ENCODE peak calls at places on chromosomes 3 and 15, in five cellular contexts. E, L, B, I and H are unnamed samples.

GRCh38 chr3:72814308-72814707 is 33.9 kb downstream of the SHQ1 start:
- DNase-seq in L (no peak), B (no peak), I (no peak), E (no peak), H (no peak)

GRCh38 chr15:66004618-66005262 is 135.4 kb downstream of the RAB11A start:
- DNase-seq in B (no peak), I (peak), L (peak), E (no peak), H (no peak)

GRCh38 chr3:47783673-47784072 is 2.0 kb upstream of the SMARCC1 start:
- DNase-seq in E (no peak), B (no peak), I (no peak), L (no peak), H (no peak)

GRCh38 chr15:29268706-29269484 is 727 bp downstream of the NSMCE3 start:
- DNase-seq in B (peak), E (peak), I (peak), L (peak), H (peak)

GRCh38 chr3:155497930-155498647 is 204.6 kb upstream of the STRIT1 start:
- DNase-seq in L (no peak), B (no peak), I (peak), E (no peak), H (no peak)

GRCh38 chr15:67840747-67841634 is 1.1 kb upstream of the RNU6-1 start:
- DNase-seq in E (peak), B (peak), L (peak), I (peak), H (no peak)

GRCh38 chr15:62103431-62103830 is 36.7 kb downstream of the C2CD4A start:
- DNase-seq in E (no peak), I (no peak), B (no peak), L (no peak), H (no peak)

GRCh38 chr15:51874751-51875644 is 45.5 kb downstream of the TMOD3 start:
- DNase-seq in L (peak), I (peak), E (peak), B (no peak), H (no peak)

GRCh38 chr3:55591893-55592292 is 104.8 kb upstream of the WNT5A start:
- DNase-seq in L (no peak), E (no peak), B (no peak), I (no peak), H (no peak)

GRCh38 chr15:48292458-48292857 is 38.8 kb upstream of the DUT start:
- DNase-seq in E (no peak), L (no peak), B (no peak), I (no peak), H (no peak)

GRCh38 chr3:117149577-117149976 is 440.0 kb downstream of the TUSC7 start:
- DNase-seq in L (no peak), B (no peak), E (no peak), I (no peak), H (no peak)

GRCh38 chr3:113111308-113111707 is 100.0 kb upstream of the BOC start:
- DNase-seq in E (no peak), L (no peak), B (no peak), I (no peak), H (no peak)

GRCh38 chr3:29514170-29514569 is 233.3 kb downstream of the RBMS3 start:
- DNase-seq in E (no peak), B (no peak), I (peak), L (no peak), H (no peak)

GRCh38 chr3:153247331-153248311 is 85.6 kb downstream of the RAP2B start:
- DNase-seq in B (no peak), L (no peak), I (no peak), E (no peak), H (no peak)

GRCh38 chr15:72340366-72340765 is 20.4 kb upstream of the CELF6 start:
- DNase-seq in L (no peak), B (no peak), I (peak), E (no peak), H (no peak)

GRCh38 chr3:39000008-39000450 is 51.7 kb downstream of the SCN11A start:
- DNase-seq in L (peak), E (no peak), I (peak), B (no peak), H (no peak)

GRCh38 chr3:162546910-162547309 is 1050.3 kb downstream of the OTOL1 start:
- DNase-seq in L (no peak), E (no peak), I (no peak), B (no peak), H (no peak)

GRCh38 chr3:76345878-76346277 is 560.5 kb upstream of the ZNF717 start:
- DNase-seq in B (no peak), I (no peak), E (no peak), L (no peak), H (no peak)

GRCh38 chr3:170500462-170500861 is 81.8 kb downstream of the CLDN11 start:
- DNase-seq in I (no peak), L (no peak), B (no peak), E (no peak), H (no peak)

GRCh38 chr3:113947372-113948014 is at the start of gene ZDHHC23:
- DNase-seq in B (peak), I (peak), L (peak), E (peak), H (peak)

GRCh38 chr15:81256916-81257315 is 60.2 kb downstream of the IL16 start:
- DNase-seq in L (peak), E (no peak), I (peak), B (no peak), H (no peak)

GRCh38 chr3:59432676-59433075 is 382.9 kb upstream of the CFAP20DC start:
- DNase-seq in B (no peak), I (no peak), L (no peak), E (no peak), H (no peak)

GRCh38 chr3:18354706-18355105 is 70.4 kb downstream of the SATB1 start:
- DNase-seq in B (no peak), E (no peak), L (no peak), I (no peak), H (no peak)

GRCh38 chr15:89680282-89680873 is 1.2 kb upstream of the PLIN1 start:
- DNase-seq in E (no peak), I (peak), B (no peak), L (peak), H (no peak)

GRCh38 chr15:53721334-53722087 is 38.0 kb downstream of the WDR72 start:
- DNase-seq in I (no peak), L (no peak), E (no peak), B (no peak), H (no peak)

GRCh38 chr15:51622269-51623180 is at the start of gene DMXL2:
- DNase-seq in L (peak), I (peak), B (peak), E (peak), H (peak)

GRCh38 chr3:170653801-170654200 is 67.9 kb upstream of the SLC7A14 start:
- DNase-seq in L (no peak), B (no peak), I (no peak), E (no peak), H (no peak)

GRCh38 chr15:40706121-40706520 is 11.1 kb downstream of the RAD51 start:
- DNase-seq in B (no peak), E (no peak), L (no peak), I (no peak), H (no peak)

GRCh38 chr3:37905987-37906674 is 44.5 kb downstream of the CTDSPL start:
- DNase-seq in I (peak), L (peak), B (no peak), E (peak), H (no peak)

GRCh38 chr3:171806200-171807128 is 3.8 kb downstream of the PLD1 start:
- DNase-seq in L (peak), B (no peak), I (peak), E (no peak), H (no peak)

GRCh38 chr3:71360170-71360569 is 223.4 kb downstream of the FOXP1 start:
- DNase-seq in I (no peak), E (no peak), L (no peak), B (no peak), H (no peak)

GRCh38 chr3:114380233-114380645 is 86.4 kb downstream of the TIGIT start:
- DNase-seq in L (no peak), B (peak), I (peak), E (no peak), H (no peak)

GRCh38 chr3:36124118-36124796 is 256.0 kb upstream of the STAC start:
- DNase-seq in L (no peak), E (peak), B (no peak), I (peak), H (peak)

GRCh38 chr3:9224490-9224889 is 25.0 kb downstream of the SRGAP3 start:
- DNase-seq in L (no peak), I (no peak), B (no peak), E (no peak), H (no peak)

GRCh38 chr3:4845882-4846281 is 133.4 kb upstream of the BHLHE40 start:
- DNase-seq in L (no peak), B (no peak), E (no peak), I (no peak), H (no peak)

GRCh38 chr15:24899367-24899766 is 55.4 kb upstream of the SNRPN start:
- DNase-seq in B (no peak), I (no peak), E (no peak), L (no peak), H (no peak)

DNA sequence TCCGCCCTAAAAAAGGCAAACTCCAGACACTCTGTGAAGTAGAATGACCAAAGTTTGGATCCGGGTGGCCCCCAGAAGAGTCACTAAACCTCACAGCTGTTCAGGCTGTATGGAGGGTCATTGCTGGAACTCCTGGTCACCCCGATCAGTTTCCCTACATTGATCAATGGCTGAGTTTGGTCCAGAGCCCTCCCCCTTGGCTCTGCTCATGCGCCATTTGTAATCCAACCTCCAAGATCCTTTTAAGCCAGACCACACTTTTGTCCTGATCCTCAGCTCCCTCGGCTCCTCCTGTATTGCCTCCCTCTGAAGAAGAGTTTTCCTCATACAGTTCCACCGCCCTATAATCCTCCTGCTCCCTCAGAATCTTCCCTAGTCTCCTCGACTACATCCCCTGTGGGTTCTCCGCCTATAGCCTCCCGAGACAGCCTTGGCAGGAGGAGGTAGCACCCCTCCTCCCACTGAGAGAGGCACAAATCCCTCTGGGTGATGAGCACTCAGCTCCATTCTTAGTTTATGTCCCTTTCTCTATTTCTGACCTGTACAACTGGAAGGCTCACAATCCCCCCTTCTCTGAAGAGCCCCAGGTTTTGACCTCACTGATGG is 42.2 kb downstream of the ZBTB11 start:
- DNase-seq in E (no peak), B (no peak), L (no peak), I (no peak), H (no peak)
- TF ChIP-seq CTCF in E (no peak), B (no peak), L (no peak), I (no peak), H (no peak)

DNA sequence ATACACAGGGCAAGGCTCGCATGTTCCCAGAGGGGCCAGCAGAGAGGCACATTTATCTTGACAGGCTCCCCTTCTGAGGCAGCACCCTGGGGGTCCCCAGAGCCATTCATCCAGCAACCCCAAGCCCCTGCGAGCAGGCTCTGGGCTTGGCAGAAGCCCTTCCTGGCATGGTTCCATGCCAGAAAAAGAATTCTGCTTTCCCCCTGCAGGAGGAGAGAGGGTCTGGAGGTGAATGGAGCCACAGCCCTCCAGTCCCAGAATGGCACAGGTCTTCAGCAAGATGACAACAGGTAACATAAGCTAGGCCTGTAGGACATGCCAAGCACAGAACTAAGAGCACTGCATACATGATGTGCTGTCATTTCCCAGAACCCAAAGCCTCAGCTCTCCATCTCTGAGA is 121.7 kb downstream of the ALDH1A2 start:
- DNase-seq in I (no peak), E (no peak), B (no peak), L (no peak), H (no peak)
- TF ChIP-seq CTCF in I (no peak), E (no peak), B (no peak), L (no peak), H (no peak)

DNA sequence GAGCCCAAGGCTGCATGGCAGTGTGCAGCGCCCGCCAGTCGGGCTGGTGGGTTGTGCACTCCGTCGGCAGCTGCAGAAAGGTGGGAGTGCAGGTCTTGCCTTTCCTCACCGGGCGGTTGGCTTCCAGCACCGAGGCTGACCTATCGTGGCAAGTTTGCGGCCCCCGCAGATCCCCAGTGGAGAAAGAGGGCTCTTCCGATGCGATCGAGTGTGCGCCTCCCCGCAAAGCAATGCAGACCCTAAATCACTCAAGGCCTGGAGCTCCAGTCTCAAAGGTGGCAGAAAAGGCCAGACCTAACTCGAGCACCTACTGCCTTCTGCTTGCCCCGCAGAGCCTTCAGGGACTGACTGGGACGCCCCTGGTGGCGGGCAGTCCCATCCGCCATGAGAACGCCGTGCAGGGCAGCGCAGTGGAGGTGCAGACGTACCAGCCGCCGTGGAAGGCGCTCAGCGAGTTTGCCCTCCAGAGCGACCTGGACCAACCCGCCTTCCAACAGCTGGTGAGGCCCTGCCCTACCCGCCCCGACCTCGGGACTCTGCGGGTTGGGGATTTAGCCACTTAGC is 4.3 kb downstream of the ISL2 start:
- DNase-seq in L (no peak), I (no peak), B (no peak), E (peak), H (peak)
- TF ChIP-seq CTCF in L (no peak), I (peak), B (no peak), E (peak), H (peak)

DNA sequence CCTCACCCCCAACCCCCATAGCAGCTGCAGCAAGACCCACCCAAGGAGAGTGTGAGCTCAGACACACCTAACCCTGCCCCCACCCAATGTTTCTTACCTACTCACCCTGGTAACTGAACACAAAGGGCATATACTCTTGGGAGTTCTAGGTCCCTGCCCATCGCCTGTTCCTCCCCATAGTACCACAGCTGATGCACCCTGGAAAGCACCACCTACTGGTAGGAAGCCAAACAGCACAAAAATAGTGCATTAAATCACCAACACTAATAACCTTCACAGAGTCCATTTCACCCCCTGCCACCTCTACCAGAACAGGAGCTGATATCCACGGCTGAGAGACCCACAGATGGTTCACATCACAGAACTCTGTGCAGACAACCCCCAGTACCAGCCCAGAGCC is 245.2 kb downstream of the EFHB start:
- DNase-seq in L (no peak), I (no peak), E (no peak), B (no peak), H (no peak)
- TF ChIP-seq CTCF in L (no peak), I (no peak), E (peak), B (no peak), H (peak)

GRCh38 chr3:138834359-138835176 is at the start of gene PIK3CB:
- DNase-seq in L (peak), E (peak), B (peak), I (peak), H (peak)
- TF ChIP-seq CTCF in L (peak), E (peak), B (peak), I (peak), H (peak)

GRCh38 chr15:45780352-45780751 is 145.5 kb downstream of the SQOR start:
- DNase-seq in B (no peak), E (no peak), I (no peak), L (no peak), H (no peak)
- TF ChIP-seq CTCF in B (no peak), E (no peak), I (no peak), L (no peak), H (no peak)

GRCh38 chr3:19901337-19901736 is 32.7 kb downstream of the EFHB start:
- DNase-seq in E (no peak), B (no peak), L (peak), I (peak), H (no peak)
- TF ChIP-seq CTCF in E (no peak), B (peak), L (no peak), I (no peak), H (no peak)

GRCh38 chr3:134753999-134754742 is 40.9 kb upstream of the EPHB1 start:
- DNase-seq in B (no peak), L (no peak), E (no peak), I (peak), H (no peak)
- TF ChIP-seq CTCF in B (no peak), L (no peak), E (no peak), I (no peak), H (no peak)